ENCODE peak calls at places on chromosomes 13 and 19, in five cellular contexts. A, P, X, B and Z are unnamed samples.
A peak's percentile ranks its signal among the peaks of the same experiment; 100 is the strongest.

GRCh38 chr19:17807731-17808316 is 12.9 kb downstream of the B3GNT3 start:
- DNase-seq in X (no peak), P (no peak), A (no peak), B (no peak), Z (no peak)

GRCh38 chr19:41299755-41300089 is 10.2 kb upstream of the CCDC97 start:
- DNase-seq in X (peak; percentile 64), A (no peak), P (no peak), B (no peak), Z (no peak)

GRCh38 chr13:37868691-37869505 is 674 bp downstream of the TRPC4 start:
- DNase-seq in P (no peak), X (no peak), B (no peak), A (peak; percentile 14), Z (no peak)

GRCh38 chr19:40786060-40787037 is 8.3 kb downstream of the RAB4B start:
- DNase-seq in X (no peak), B (no peak), P (no peak), A (no peak), Z (no peak)

GRCh38 chr19:31356587-31357314 is 7.5 kb upstream of the TSHZ3 start:
- DNase-seq in B (no peak), P (no peak), A (no peak), X (peak; percentile 51), Z (peak; percentile 84)

GRCh38 chr19:40006273-40006691 is 9.4 kb downstream of the ZNF546 start:
- DNase-seq in P (no peak), B (no peak), A (no peak), X (no peak), Z (no peak)

GRCh38 chr13:39253774-39254173 is 215.5 kb downstream of the NHLRC3 start:
- DNase-seq in P (no peak), A (no peak), X (no peak), B (no peak), Z (no peak)

GRCh38 chr13:114069376-114070097 is 62.9 kb downstream of the RASA3 start:
- DNase-seq in B (no peak), P (no peak), A (no peak), X (no peak), Z (no peak)

GRCh38 chr13:72620874-72621273 is 106.6 kb downstream of the MZT1 start:
- DNase-seq in B (no peak), A (no peak), X (no peak), P (no peak), Z (no peak)

GRCh38 chr19:44993926-44994537 is 7.2 kb upstream of the RELB start:
- DNase-seq in X (no peak), A (no peak), P (no peak), B (no peak), Z (no peak)

GRCh38 chr13:75393839-75394238 is 88.1 kb downstream of the TBC1D4 start:
- DNase-seq in X (no peak), B (no peak), P (no peak), A (no peak), Z (no peak)

GRCh38 chr13:48094404-48094780 is 512 bp downstream of the MED4 start:
- DNase-seq in X (no peak), B (no peak), A (no peak), P (no peak), Z (no peak)

GRCh38 chr13:31909889-31910551 is 121.6 kb upstream of the FRY start:
- DNase-seq in P (peak; percentile 37), X (no peak), A (peak; percentile 63), B (no peak), Z (peak; percentile 34)

GRCh38 chr19:29079331-29079730 is 133.6 kb downstream of the UQCRFS1 start:
- DNase-seq in X (no peak), B (no peak), A (no peak), P (no peak), Z (no peak)

GRCh38 chr13:23889598-23890224 is 511 bp upstream of the MIPEP start:
- DNase-seq in B (no peak), X (no peak), P (no peak), A (no peak), Z (no peak)

GRCh38 chr19:40362160-40362559 is 13.7 kb downstream of the PLD3 start:
- DNase-seq in B (no peak), X (no peak), P (no peak), A (no peak), Z (no peak)

GRCh38 chr13:43273362-43273761 is 250.0 kb downstream of the DNAJC15 start:
- DNase-seq in A (no peak), X (no peak), P (no peak), B (no peak), Z (no peak)

GRCh38 chr19:15379996-15380647 is 535 bp upstream of the AKAP8 start:
- DNase-seq in X (no peak), A (peak; percentile 48), P (no peak), B (no peak), Z (peak; percentile 82)

GRCh38 chr19:19304186-19304975 is 15.9 kb downstream of the SUGP1 start:
- DNase-seq in A (no peak), X (peak; percentile 47), P (no peak), B (no peak), Z (no peak)

GRCh38 chr19:48540110-48540509 is 11.9 kb upstream of the SULT2B1 start:
- DNase-seq in A (no peak), P (no peak), X (no peak), B (no peak), Z (no peak)

GRCh38 chr19:41265376-41266153 is 1.4 kb downstream of the HNRNPUL1 start:
- DNase-seq in X (no peak), B (no peak), A (peak; percentile 30), P (no peak), Z (peak; percentile 22)

GRCh38 chr13:100106705-100107104 is 17.8 kb downstream of the PCCA start:
- DNase-seq in X (no peak), B (no peak), A (no peak), P (no peak), Z (no peak)

GRCh38 chr13:20336761-20337160 is 104.6 kb upstream of the GJB6 start:
- DNase-seq in A (no peak), X (no peak), P (no peak), B (no peak), Z (no peak)

GRCh38 chr13:99796175-99796819 is 175.3 kb downstream of the ZIC5 start:
- DNase-seq in B (no peak), P (no peak), A (no peak), X (no peak), Z (no peak)

GRCh38 chr19:44741841-44742352 is 6.6 kb upstream of the BCL3 start:
- DNase-seq in P (no peak), B (peak; percentile 99), X (peak; percentile 99), A (peak; percentile 99), Z (peak; percentile 99)

GRCh38 chr13:78100481-78100880 is 181.8 kb upstream of the EDNRB start:
- DNase-seq in A (no peak), X (no peak), P (no peak), B (no peak), Z (no peak)

GRCh38 chr19:27906081-27906480 is 1306.9 kb downstream of the UQCRFS1 start:
- DNase-seq in A (no peak), B (no peak), P (no peak), X (no peak), Z (no peak)

GRCh38 chr13:21069561-21070004 is 8.2 kb upstream of the LATS2 start:
- DNase-seq in B (peak; percentile 84), X (no peak), P (no peak), A (peak; percentile 56), Z (no peak)

GRCh38 chr13:39888865-39889810 is 233.7 kb downstream of the COG6 start:
- DNase-seq in B (no peak), A (no peak), X (no peak), P (no peak), Z (no peak)

GRCh38 chr13:112143753-112144615 is 77.0 kb downstream of the SOX1 start:
- DNase-seq in X (no peak), A (no peak), P (no peak), B (no peak), Z (no peak)

GRCh38 chr13:47420568-47420967 is 523.7 kb upstream of the HTR2A start:
- DNase-seq in B (no peak), P (no peak), X (no peak), A (no peak), Z (no peak)

GRCh38 chr19:13841339-13842293 is 35.3 kb upstream of the NANOS3 start:
- DNase-seq in P (no peak), X (no peak), B (peak; percentile 74), A (peak; percentile 63), Z (peak; percentile 44)

GRCh38 chr19:32407004-32407992 is 1.7 kb downstream of the DPY19L3 start:
- DNase-seq in P (no peak), B (no peak), A (peak; percentile 77), X (no peak), Z (peak; percentile 60)
- H3K27ac ChIP-seq in P (no peak overlapping the region), B (no peak overlapping the region), A (no peak overlapping the region), X (no peak overlapping the region), Z (peak overlapping the region; percentile 97)

GRCh38 chr13:24984134-24984533 is 111.8 kb upstream of the PABPC3 start:
- DNase-seq in B (no peak), P (no peak), A (no peak), X (no peak), Z (no peak)
- H3K4me3 ChIP-seq in B (no peak overlapping the region), P (no peak overlapping the region), A (no peak overlapping the region), X (no peak overlapping the region), Z (no peak overlapping the region)

DNA sequence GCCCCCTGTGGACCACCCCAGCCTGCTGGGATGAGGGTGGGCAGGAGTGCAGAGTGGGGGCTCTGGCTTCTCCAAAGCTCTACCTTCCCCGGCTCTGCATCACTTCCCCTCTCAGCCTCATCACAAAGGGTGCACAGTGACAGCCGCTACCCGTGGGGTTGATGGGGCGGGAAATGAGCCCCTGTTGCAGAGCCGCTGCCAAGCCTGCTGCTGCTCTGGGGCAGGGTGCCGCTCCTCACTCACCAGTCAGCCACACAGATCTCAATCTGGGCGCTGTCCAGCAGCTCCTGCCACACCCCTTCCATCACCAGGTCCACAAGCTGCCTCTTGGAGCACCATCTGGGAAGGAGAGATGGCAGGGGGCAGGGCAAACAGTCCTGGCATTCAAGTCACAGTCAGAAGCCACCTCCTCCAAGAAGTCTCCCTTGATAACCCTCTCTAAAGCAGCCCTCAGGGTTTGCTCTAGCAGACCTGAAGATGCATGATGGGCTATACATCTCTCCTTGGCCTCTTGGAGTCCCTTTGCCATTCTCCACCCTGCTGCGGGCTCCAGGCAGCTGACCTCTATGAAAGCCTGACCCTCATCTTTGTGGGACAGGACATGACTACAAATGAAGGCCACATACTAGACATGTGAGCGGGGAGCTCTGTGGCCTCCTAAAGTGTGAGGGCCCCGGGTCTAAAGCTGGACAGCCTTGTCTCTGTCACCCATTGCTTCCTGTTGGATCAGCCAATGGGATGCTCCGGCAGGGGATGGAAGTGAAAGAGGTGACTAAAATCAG is 15.7 kb downstream of the MRPS12 start:
- DNase-seq in X (no peak), A (no peak), P (no peak), B (no peak), Z (no peak)
- H3K27ac ChIP-seq in X (no peak overlapping the region), A (no peak overlapping the region), P (no peak overlapping the region), B (no peak overlapping the region), Z (no peak overlapping the region)

DNA sequence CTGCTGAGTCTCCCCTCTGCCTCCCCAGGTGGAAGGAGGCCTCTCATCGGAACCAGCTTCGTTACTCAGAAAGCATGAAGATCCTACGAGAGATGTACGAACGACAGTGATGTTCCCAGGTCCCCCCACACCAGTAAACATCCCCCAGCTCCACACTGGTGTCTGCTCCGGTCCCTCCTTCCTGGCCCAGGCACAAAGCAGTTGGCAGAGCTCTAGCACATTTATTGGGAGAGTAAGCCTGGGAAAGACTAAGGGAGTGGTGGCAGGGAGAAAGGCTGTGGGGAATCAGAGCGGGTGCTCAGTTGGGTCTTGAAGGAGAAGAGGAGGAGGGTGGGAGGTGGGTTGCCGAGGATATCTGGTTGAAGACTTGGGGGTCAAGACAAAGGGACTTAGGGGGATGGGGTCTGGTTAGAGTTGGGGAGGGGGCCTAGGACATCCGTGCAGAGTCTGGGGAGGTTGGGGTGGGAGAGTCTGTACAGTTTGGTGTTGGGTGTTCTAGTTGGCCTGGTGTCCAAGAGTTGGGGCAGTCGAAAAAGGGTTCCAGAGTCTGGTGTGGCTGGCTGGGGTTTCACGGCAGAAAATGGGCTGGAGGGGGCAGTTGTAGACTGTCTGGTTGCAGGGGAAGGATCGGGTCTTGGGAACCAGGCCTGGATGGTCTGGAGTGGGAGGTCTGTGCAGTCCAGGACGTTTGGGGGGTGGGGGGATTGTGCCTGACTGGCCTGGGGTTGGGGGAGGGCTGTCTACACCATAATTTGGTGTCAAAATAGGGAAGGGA is 2.3 kb downstream of the HSPB6 start:
- DNase-seq in X (no peak), P (no peak), A (peak; percentile 46), B (no peak), Z (no peak)
- H3K4me3 ChIP-seq in X (no peak overlapping the region), P (no peak overlapping the region), A (peak overlapping the region; percentile 37), B (no peak overlapping the region), Z (no peak overlapping the region)